ENCODE peak calls at places on chromosomes 7 and 10, in six cellular contexts. M is OCI-LY7, N is HCT116, C is PC-3, I is GM23338, Z is hepatocyte. X is an unnamed sample. For H3K4me1 and H3K9me2, the result is how much of the 10 kb centered on the place peaks cover.

GRCh38 chr10:103605359-103606156 is 112.1 kb downstream of the NEURL1 start:
- DNase-seq in M (peak), N (peak), C (peak), I (peak), Z (no peak), X (peak)

GRCh38 chr10:106078796-106079576 is 1085.5 kb downstream of the SORCS1 start:
- DNase-seq in M (no peak), N (no peak), C (peak), I (peak), Z (no peak), X (no peak)

GRCh38 chr10:25083546-25084111 is 67.2 kb downstream of the THNSL1 start:
- DNase-seq in M (no peak), N (no peak), C (no peak), I (no peak), Z (no peak), X (peak)

GRCh38 chr7:43716598-43716997 is 12.7 kb downstream of the COA1 start:
- DNase-seq in M (no peak), N (no peak), C (no peak), I (no peak), Z (no peak), X (no peak)

GRCh38 chr7:103715376-103716110 is 269.5 kb upstream of the SLC26A5 start:
- DNase-seq in M (no peak), N (no peak), C (no peak), I (no peak), Z (no peak), X (no peak)

GRCh38 chr10:106705576-106706526 is 458.7 kb downstream of the SORCS1 start:
- DNase-seq in M (peak), N (peak), C (peak), I (peak), Z (peak), X (peak)

GRCh38 chr7:371119-371778 is 81.3 kb downstream of the FOXL3 start:
- DNase-seq in M (peak), N (no peak), C (no peak), I (no peak), Z (peak), X (no peak)

GRCh38 chr10:9229702-9230101 is 1175.2 kb downstream of the GATA3 start:
- DNase-seq in M (no peak), N (no peak), C (no peak), I (no peak), Z (no peak), X (no peak)

GRCh38 chr10:34288634-34289033 is 526.5 kb downstream of the PARD3 start:
- DNase-seq in M (no peak), N (peak), C (peak), I (no peak), Z (peak), X (peak)

GRCh38 chr7:129923709-129924108 is 29.1 kb downstream of the UBE2H start:
- DNase-seq in M (no peak), N (no peak), C (peak), I (no peak), Z (no peak), X (peak)

GRCh38 chr7:129918922-129919321 is 33.8 kb downstream of the UBE2H start:
- DNase-seq in M (no peak), N (no peak), C (no peak), I (no peak), Z (no peak), X (no peak)

GRCh38 chr7:129917934-129918333 is 34.8 kb downstream of the UBE2H start:
- DNase-seq in M (no peak), N (no peak), C (no peak), I (no peak), Z (no peak), X (no peak)

GRCh38 chr7:129914536-129915272 is 38.1 kb downstream of the UBE2H start:
- DNase-seq in M (no peak), N (no peak), C (no peak), I (no peak), Z (no peak), X (no peak)

GRCh38 chr7:129919492-129919891 is 33.3 kb downstream of the UBE2H start:
- DNase-seq in M (no peak), N (no peak), C (no peak), I (no peak), Z (no peak), X (no peak)
- H3K4me1 ChIP-seq in M (under half), N (under half), C (under half), I (under half), Z (under half), X (under half)

GRCh38 chr7:17996442-17997223 is 31.0 kb downstream of the PRPS1L1 start:
- DNase-seq in M (no peak), N (no peak), C (no peak), I (no peak), Z (no peak), X (no peak)
- H3K9me2 ChIP-seq in M (under half), N (under half), C (under half), I (under half), Z (under half), X (under half)

GRCh38 chr7:50418526-50418925 is 31.6 kb downstream of the FIGNL1 start:
- DNase-seq in M (no peak), N (no peak), C (no peak), I (peak), Z (no peak), X (no peak)
- TF ChIP-seq EZH2phosphoT487 in M (no peak), N (no peak), C (no peak), I (no peak), Z (no peak), X (no peak)

GRCh38 chr10:87916515-87916914 is 53.1 kb downstream of the PTEN start:
- DNase-seq in M (no peak), N (no peak), C (no peak), I (no peak), Z (no peak), X (peak)
- H3K4me1 ChIP-seq in M (under half), N (under half), C (under half), I (under half), Z (under half), X (under half)

DNA sequence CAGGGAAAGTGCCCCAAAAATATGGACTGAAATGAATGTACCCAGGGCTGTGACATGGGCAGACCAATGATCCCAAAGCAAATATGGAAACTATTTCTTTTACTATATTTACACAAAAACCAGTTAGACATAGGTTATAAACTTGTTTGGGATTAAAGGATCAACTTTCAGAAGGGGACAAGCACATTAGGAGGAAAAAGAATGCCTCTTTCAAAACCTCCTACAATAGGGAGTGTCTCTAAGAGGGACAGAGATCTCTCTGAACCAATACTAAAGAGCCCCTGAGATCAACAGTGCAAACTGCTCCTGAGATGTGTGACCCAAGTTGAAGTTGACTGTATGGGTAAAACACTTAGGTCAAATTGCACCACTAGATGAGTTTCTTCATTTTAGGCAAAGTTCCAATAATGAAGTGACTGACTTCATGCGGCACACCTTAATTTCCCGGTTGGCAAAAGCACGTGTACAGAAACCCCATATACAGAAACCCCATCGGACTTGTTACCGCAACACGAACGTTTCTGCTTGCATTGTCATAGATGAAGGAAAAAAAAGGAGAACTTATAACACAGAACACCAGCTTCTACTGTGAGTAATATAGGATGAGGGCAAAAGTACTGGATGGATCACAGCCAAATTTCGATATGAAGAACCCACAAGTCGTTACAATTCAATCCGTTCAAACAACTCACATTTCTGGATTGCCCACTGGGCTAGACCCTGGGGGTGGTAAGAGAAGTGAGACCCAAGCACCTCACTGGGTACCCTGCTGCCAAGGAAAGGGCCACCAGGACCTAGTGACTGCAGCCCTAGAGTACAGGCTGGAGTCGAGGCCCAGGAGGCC is 4.3 kb downstream of the SVIL start:
- DNase-seq in M (no peak), N (no peak), C (peak), I (no peak), Z (no peak), X (no peak)
- H3K9me2 ChIP-seq in M (under half), N (under half), C (under half), I (under half), Z (under half), X (under half)

DNA sequence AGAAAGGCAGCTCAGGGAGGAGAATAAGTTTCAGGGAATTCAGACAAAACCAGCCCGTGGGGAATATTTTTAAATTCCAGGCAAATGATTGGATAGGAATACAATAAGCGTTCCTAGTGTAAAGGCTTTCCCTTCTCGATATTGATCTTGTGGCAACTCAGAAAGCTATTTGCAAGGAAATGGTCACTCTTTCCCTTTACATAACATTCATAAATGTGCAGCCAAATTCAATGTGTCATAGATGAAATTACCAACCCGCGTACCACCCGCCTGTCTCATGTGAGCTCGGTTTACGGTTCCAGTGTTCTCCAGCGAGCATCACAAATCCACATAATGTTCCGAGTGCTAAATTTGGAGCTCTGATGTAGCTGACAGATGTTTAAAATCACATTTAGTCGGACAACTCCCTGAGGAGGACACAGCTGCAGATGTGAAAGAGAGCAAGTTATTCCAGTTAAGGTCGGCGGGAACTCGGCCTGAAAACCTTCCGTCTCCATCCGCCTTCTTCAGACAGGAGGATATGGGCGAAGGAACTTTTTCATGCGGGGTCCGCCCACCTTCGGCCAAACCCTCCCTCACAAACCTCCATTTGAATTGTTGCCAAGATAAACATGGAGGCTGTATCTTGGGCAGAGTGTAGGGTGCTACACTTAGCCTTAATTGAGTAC is 327.0 kb downstream of the RNLS start:
- DNase-seq in M (no peak), N (no peak), C (no peak), I (no peak), Z (no peak), X (no peak)
- TF ChIP-seq EZH2phosphoT487 in M (no peak), N (no peak), C (no peak), I (no peak), Z (no peak), X (no peak)

GRCh38 chr7:74655324-74655723 is 2.2 kb upstream of the GTF2I start:
- DNase-seq in M (no peak), N (no peak), C (no peak), I (no peak), Z (no peak), X (no peak)
- H3K4me1 ChIP-seq in M (under half), N (under half), C (under half), I (under half), Z (under half), X (under half)

DNA sequence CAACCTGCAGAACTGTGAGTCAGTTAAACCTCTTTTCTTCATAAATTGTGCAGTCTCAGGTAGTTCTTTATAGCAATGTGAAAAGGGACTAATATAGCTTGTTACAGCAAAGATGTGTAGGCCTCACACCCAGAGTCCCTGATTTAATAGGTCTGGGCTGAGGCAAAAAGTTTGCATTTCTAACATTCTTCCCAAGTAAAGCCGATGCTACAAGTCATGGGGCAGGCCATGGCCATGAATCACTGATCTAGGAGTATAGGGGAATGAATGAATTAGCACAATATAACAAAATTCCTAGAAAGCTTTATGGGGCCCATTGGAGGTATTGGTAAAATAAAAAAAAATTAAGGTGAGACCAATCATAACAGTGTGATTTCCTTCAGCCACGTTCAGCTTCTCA is 11.5 kb upstream of the AASS start:
- DNase-seq in M (no peak), N (no peak), C (no peak), I (no peak), Z (no peak), X (peak)
- H3K9me2 ChIP-seq in M (under half), N (under half), C (under half), I (under half), Z (under half), X (under half)

X was measured in GM23248.